ENCODE peak calls at places on chromosomes 6 and 20, in four cellular contexts. A, B, W and K are unnamed samples.

GRCh38 chr6:145929037-145929633 is 35.0 kb downstream of the SHPRH start:
- DNase-seq in A (peak), B (no peak), W (peak), K (peak)

GRCh38 chr20:42005211-42005610 is 387.0 kb upstream of the CHD6 start:
- DNase-seq in A (no peak), B (no peak), W (no peak), K (no peak)

GRCh38 chr6:33592595-33593413 is 12.7 kb upstream of the BAK1 start:
- DNase-seq in A (no peak), B (peak), W (no peak), K (no peak)

GRCh38 chr20:4261333-4262284 is 246.3 kb upstream of the RNF24 start:
- DNase-seq in A (no peak), B (no peak), W (no peak), K (no peak)

GRCh38 chr6:134873500-134874388 is 76.2 kb downstream of the ALDH8A1 start:
- DNase-seq in A (no peak), B (no peak), W (no peak), K (no peak)

GRCh38 chr6:56795852-56796532 is 153.3 kb upstream of the DST start:
- DNase-seq in A (peak), B (no peak), W (no peak), K (peak)

GRCh38 chr6:134295953-134296553 is 21.9 kb downstream of the SGK1 start:
- DNase-seq in A (peak), B (no peak), W (peak), K (no peak)

GRCh38 chr6:170347091-170347490 is 40.5 kb downstream of the FAM120B start:
- DNase-seq in A (no peak), B (peak), W (no peak), K (no peak)

GRCh38 chr6:155273438-155273837 is 9.6 kb downstream of the CLDN20 start:
- DNase-seq in A (no peak), B (no peak), W (no peak), K (peak)

GRCh38 chr20:43904778-43905177 is 9.9 kb upstream of the TOX2 start:
- DNase-seq in A (no peak), B (no peak), W (no peak), K (no peak)

GRCh38 chr20:64079273-64080012 is at the start of gene RGS19:
- DNase-seq in A (no peak), B (no peak), W (peak), K (peak)

GRCh38 chr6:50815436-50816114 is 3.1 kb upstream of the TFAP2B start:
- DNase-seq in A (no peak), B (no peak), W (no peak), K (no peak)

GRCh38 chr6:125507987-125508655 is 206.4 kb upstream of the HDDC2 start:
- DNase-seq in A (no peak), B (no peak), W (peak), K (no peak)

GRCh38 chr6:11921017-11921438 is 91.1 kb upstream of the HIVEP1 start:
- DNase-seq in A (peak), B (no peak), W (no peak), K (no peak)

GRCh38 chr20:11777861-11778570 is 139.7 kb upstream of the BTBD3 start:
- DNase-seq in A (no peak), B (no peak), W (no peak), K (peak)
- TF ChIP-seq PBX3 in A (no peak), B (no peak), W (no peak), K (no peak)

GRCh38 chr6:111204881-111205280 is 117.6 kb downstream of the SLC16A10 start:
- DNase-seq in A (no peak), B (no peak), W (no peak), K (no peak)

GRCh38 chr6:111208928-111209327 is 121.6 kb downstream of the SLC16A10 start:
- DNase-seq in A (no peak), B (no peak), W (peak), K (no peak)

GRCh38 chr6:111205502-111205901 is 118.2 kb downstream of the SLC16A10 start:
- DNase-seq in A (no peak), B (no peak), W (no peak), K (no peak)

GRCh38 chr6:111210074-111210729 is 122.9 kb downstream of the SLC16A10 start:
- DNase-seq in A (peak), B (peak), W (peak), K (peak)

GRCh38 chr6:111207141-111207858 is 120.0 kb downstream of the SLC16A10 start:
- DNase-seq in A (no peak), B (no peak), W (no peak), K (no peak)
- TF ChIP-seq USF2 in A (no peak), B (no peak), W (no peak), K (no peak)

GRCh38 chr6:15874821-15875220 is 212.0 kb upstream of the DTNBP1 start:
- DNase-seq in A (no peak), B (no peak), W (no peak), K (no peak)

GRCh38 chr6:15871211-15871770 is 208.5 kb upstream of the DTNBP1 start:
- DNase-seq in A (no peak), B (no peak), W (no peak), K (no peak)

GRCh38 chr6:15872252-15873103 is 209.7 kb upstream of the DTNBP1 start:
- DNase-seq in A (no peak), B (no peak), W (no peak), K (no peak)

GRCh38 chr6:15874351-15874750 is 211.5 kb upstream of the DTNBP1 start:
- DNase-seq in A (no peak), B (no peak), W (no peak), K (no peak)

DNA sequence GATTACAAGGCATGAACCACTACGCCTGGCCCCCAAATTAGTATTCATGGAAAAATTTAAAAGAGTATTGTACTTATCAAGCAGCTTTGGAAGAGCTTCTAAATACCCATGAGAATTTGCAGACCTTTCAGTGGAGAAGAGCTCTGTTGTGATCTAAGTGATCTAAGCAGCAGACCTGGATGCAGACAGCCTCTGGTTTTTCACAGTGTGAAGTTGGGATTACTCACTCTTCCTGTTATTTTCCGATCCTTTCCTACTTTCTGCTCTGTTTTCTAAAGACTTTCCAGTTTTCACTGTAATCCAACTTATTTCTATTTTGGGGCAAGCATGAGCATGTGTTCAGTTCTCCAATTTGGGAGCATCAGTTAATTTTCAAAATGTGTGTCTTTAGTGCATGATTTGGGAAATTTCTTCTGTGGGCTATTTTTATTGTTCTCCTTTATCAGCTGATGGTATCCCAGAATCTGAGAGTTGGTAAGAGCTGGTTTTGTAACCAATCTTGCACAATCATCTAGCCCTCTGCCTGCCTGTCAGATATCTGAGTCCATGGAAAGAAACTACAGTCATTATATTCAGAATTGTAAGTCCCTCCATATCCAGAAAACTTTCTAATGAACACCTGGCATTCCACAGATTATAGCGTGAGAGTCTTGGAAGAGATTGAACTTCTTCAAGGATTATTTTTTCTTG is 207.7 kb upstream of the DTNBP1 start:
- DNase-seq in A (no peak), B (no peak), W (no peak), K (peak)
- H3K27ac ChIP-seq in A (no peak), B (no peak), W (no peak), K (no peak)

GRCh38 chr6:75412937-75413662 is 80.5 kb downstream of the FILIP1 start:
- DNase-seq in A (no peak), B (no peak), W (no peak), K (no peak)
- TF ChIP-seq PBX3 in A (no peak), B (no peak), W (no peak), K (no peak)

DNA sequence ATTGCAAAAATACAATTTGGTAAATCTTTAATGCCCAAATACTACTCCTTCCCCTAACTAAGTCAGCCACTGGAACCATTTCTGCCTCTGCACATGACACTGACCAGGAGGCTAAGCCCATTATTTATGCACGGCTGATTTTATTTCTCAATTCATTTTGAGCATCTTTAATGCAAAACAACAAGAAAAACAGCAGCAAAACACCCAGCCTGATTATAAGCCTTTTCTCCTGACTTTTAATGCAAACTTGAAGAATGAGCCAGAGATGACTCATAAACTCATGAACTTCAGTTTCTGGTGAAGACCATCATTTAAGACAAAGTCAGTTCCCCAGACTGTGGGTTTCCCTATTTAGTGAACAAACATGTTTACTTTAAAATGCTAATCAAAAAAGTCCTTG is 51.6 kb downstream of the CYP24A1 start:
- DNase-seq in A (no peak), B (no peak), W (no peak), K (no peak)
- TF ChIP-seq USF2 in A (no peak), B (no peak), W (no peak), K (no peak)

GRCh38 chr20:36157610-36158009 is 3.1 kb downstream of the EPB41L1 start:
- DNase-seq in A (no peak), B (no peak), W (no peak), K (no peak)
- H3K27ac ChIP-seq in A (no peak), B (no peak), W (no peak), K (no peak)